ENCODE peak calls at places on chromosomes 5 and 9, in nine cellular contexts. W, A, N, U, B, Q, T, V and F are unnamed samples.

GRCh38 chr5:6572086-6572824 is 60.6 kb downstream of the NSUN2 start:
- DNase-seq in W (no peak), A (no peak), N (no peak), U (no peak), B (no peak), Q (no peak), T (no peak), V (no peak), F (no peak)

GRCh38 chr9:95088421-95089161 is 228.9 kb downstream of the FANCC start:
- DNase-seq in W (peak; percentile 88), A (no peak), N (no peak), U (no peak), B (no peak), Q (no peak), T (no peak), V (no peak), F (no peak)

GRCh38 chr5:72281764-72282499 is 38.1 kb downstream of the MRPS27 start:
- DNase-seq in W (no peak), A (no peak), N (no peak), U (no peak), B (no peak), Q (no peak), T (no peak), V (no peak), F (no peak)

GRCh38 chr5:36414869-36415282 is 113.2 kb upstream of the RANBP3L start:
- DNase-seq in W (peak; percentile 22), A (no peak), N (no peak), U (peak; percentile 85), B (no peak), Q (no peak), T (no peak), V (peak; percentile 64), F (peak; percentile 19)

GRCh38 chr5:56054651-56055050 is 59.9 kb upstream of the IL6ST start:
- DNase-seq in W (no peak), A (no peak), N (no peak), U (no peak), B (no peak), Q (no peak), T (no peak), V (no peak), F (no peak)

GRCh38 chr9:134624119-134624826 is 17.3 kb upstream of the COL5A1 start:
- DNase-seq in W (no peak), A (peak; percentile 43), N (no peak), U (no peak), B (no peak), Q (no peak), T (no peak), V (no peak), F (no peak)

GRCh38 chr9:2872307-2872940 is 28.5 kb upstream of the PUM3 start:
- DNase-seq in W (peak; percentile 2), A (no peak), N (peak; percentile 13), U (no peak), B (peak; percentile 35), Q (no peak), T (no peak), V (peak; percentile 58), F (peak; percentile 23)

GRCh38 chr9:83199240-83199639 is 136.3 kb upstream of the RASEF start:
- DNase-seq in W (peak; percentile 35), A (no peak), N (no peak), U (peak; percentile 47), B (peak; percentile 61), Q (peak; percentile 22), T (no peak), V (peak; percentile 62), F (no peak)